ENCODE peak calls at places on chromosomes 11 and 22, in six cellular contexts. G is HL-60, X is A549, O is heart right ventricle, C is mammary epithelial cell, P is choroid plexus epithelial cell. V is an unnamed sample.

GRCh38 chr11:117703209-117703608 is 93.8 kb downstream of the DSCAML1 start:
- DNase-seq in G (no peak), X (peak; percentile 43), O (no peak), C (no peak), P (no peak), V (no peak)

GRCh38 chr11:76805206-76805913 is 22.2 kb downstream of the TSKU start:
- DNase-seq in G (no peak), X (peak; percentile 75), O (no peak), C (peak; percentile 37), P (peak; percentile 66), V (peak; percentile 51)

GRCh38 chr22:31757265-31757664 is 3.4 kb downstream of the DEPDC5 start:
- DNase-seq in G (no peak), X (no peak), O (no peak), C (no peak), P (peak; percentile 40), V (no peak)

GRCh38 chr22:38943882-38944281 is 13.5 kb upstream of the APOBEC3A start:
- DNase-seq in G (no peak), X (no peak), O (no peak), C (no peak), P (no peak), V (no peak)

GRCh38 chr11:116731097-116731761 is 41.6 kb downstream of the BUD13 start:
- DNase-seq in G (no peak), X (no peak), O (no peak), C (no peak), P (peak; percentile 6), V (no peak)

GRCh38 chr22:29635734-29636357 is 32.4 kb downstream of the NF2 start:
- DNase-seq in G (peak; percentile 24), X (peak; percentile 62), O (no peak), C (peak; percentile 39), P (peak; percentile 81), V (peak; percentile 71)

GRCh38 chr11:128624269-128625170 is 37.2 kb upstream of the ETS1 start:
- DNase-seq in G (peak; percentile 72), X (no peak), O (no peak), C (no peak), P (no peak), V (no peak)

GRCh38 chr22:46992121-46992731 is 229.8 kb downstream of the TBC1D22A start:
- DNase-seq in G (no peak), X (no peak), O (no peak), C (no peak), P (no peak), V (no peak)

GRCh38 chr22:49363526-49364230 is 464.0 kb downstream of the BRD1 start:
- DNase-seq in G (no peak), X (no peak), O (no peak), C (no peak), P (no peak), V (no peak)

GRCh38 chr11:107648247-107648646 is 57.3 kb downstream of the ELMOD1 start:
- DNase-seq in G (no peak), X (no peak), O (no peak), C (no peak), P (no peak), V (no peak)

GRCh38 chr11:96714689-96715088 is 324.9 kb downstream of the JRKL start:
- DNase-seq in G (no peak), X (no peak), O (no peak), C (no peak), P (no peak), V (no peak)

GRCh38 chr11:82720267-82720666 is 13.4 kb downstream of the FAM181B start:
- DNase-seq in G (no peak), X (no peak), O (no peak), C (no peak), P (no peak), V (peak; percentile 28)

GRCh38 chr11:111531687-111532364 is 8.7 kb upstream of the LAYN start:
- DNase-seq in G (peak; percentile 50), X (peak; percentile 75), O (no peak), C (peak; percentile 96), P (peak; percentile 93), V (peak; percentile 97)

GRCh38 chr11:133930053-133930766 is 26.6 kb downstream of the IGSF9B start:
- DNase-seq in G (no peak), X (no peak), O (no peak), C (no peak), P (no peak), V (no peak)

GRCh38 chr11:2095542-2095941 is 43.6 kb downstream of the IGF2 start:
- DNase-seq in G (no peak), X (no peak), O (no peak), C (no peak), P (no peak), V (no peak)
- H3K4me3 ChIP-seq in G (no peak overlapping the region), X (no peak overlapping the region), O (no peak overlapping the region), C (no peak overlapping the region), P (no peak overlapping the region), V (no peak overlapping the region)

GRCh38 chr22:42959472-42960145 is 55.3 kb downstream of the PACSIN2 start:
- DNase-seq in G (peak; percentile 68), X (peak; percentile 79), O (peak; percentile 38), C (peak; percentile 83), P (peak; percentile 98), V (peak; percentile 83)
- TF ChIP-seq CTCF in G (no peak), X (no peak), O (no peak), C (no peak), P (no peak), V (no peak)

DNA sequence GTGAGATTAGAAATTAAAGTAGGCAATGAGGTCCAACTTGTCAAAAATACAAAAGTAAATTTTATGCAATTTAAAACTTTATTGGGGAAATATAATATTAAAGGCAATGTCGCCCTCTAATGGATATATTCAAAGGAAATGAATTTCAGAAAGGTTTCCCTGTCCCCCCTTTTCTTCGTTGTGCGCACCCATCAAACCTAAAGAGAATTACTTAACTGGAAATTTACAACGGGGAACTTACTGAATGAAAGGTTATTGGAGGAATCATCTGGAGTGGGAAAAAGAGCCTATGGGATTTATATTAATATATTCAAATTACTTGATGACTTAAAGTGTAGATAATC is 1.7 kb upstream of the ABTB2 start:
- DNase-seq in G (peak; percentile 13), X (no peak), O (no peak), C (no peak), P (no peak), V (no peak)
- H3K4me3 ChIP-seq in G (peak overlapping the region; percentile 58), X (peak overlapping the region; percentile 79), O (no peak overlapping the region), C (peak overlapping the region; percentile 33), P (peak overlapping the region; percentile 20), V (peak overlapping the region; percentile 50)

GRCh38 chr11:93921695-93922468 is 71.5 kb upstream of the VSTM5 start:
- DNase-seq in G (peak; percentile 47), X (peak; percentile 51), O (no peak), C (peak; percentile 68), P (peak; percentile 84), V (peak; percentile 82)
- TF ChIP-seq CTCF in G (peak; percentile 51), X (peak; percentile 44), O (peak; percentile 40), C (peak; percentile 96), P (peak; percentile 92), V (peak; percentile 90)